ENCODE peak calls at places on chromosomes 6 and 20, in ten cellular contexts. H is heart right ventricle, Z is Caco-2, K is tibial artery, D is A549, X is adipocyte, F is cardiac muscle cell, V is adrenal gland, O is astrocyte, L is prostate gland. N is an unnamed sample. For H3K9me3, the result is how much of the 10 kb centered on the place peaks cover.

GRCh38 chr6:38039497-38039896 is 220.0 kb downstream of the ZFAND3 start:
- DNase-seq in H (no peak), Z (no peak), K (no peak), D (no peak), X (no peak), F (no peak), V (no peak), O (peak), L (no peak), N (no peak)

GRCh38 chr20:5900908-5901307 is 49.4 kb downstream of the TRMT6 start:
- DNase-seq in H (no peak), Z (no peak), K (no peak), D (no peak), X (no peak), F (no peak), V (no peak), O (no peak), L (no peak), N (no peak)

GRCh38 chr6:131682427-131682826 is 18.8 kb downstream of the OR2A4 start:
- DNase-seq in H (no peak), Z (no peak), K (no peak), D (peak), X (peak), F (no peak), V (no peak), O (no peak), L (no peak), N (no peak)

GRCh38 chr6:105282801-105283585 is 103.2 kb upstream of the POPDC3 start:
- DNase-seq in H (no peak), Z (no peak), K (no peak), D (no peak), X (no peak), F (no peak), V (no peak), O (no peak), L (no peak), N (no peak)

GRCh38 chr6:9056556-9056955 is 621.2 kb upstream of the SLC35B3 start:
- DNase-seq in H (no peak), Z (no peak), K (no peak), D (no peak), X (no peak), F (no peak), V (no peak), O (no peak), L (no peak), N (no peak)

GRCh38 chr6:169902604-169903003 is 151.2 kb downstream of the ERMARD start:
- DNase-seq in H (no peak), Z (no peak), K (no peak), D (no peak), X (no peak), F (no peak), V (no peak), O (no peak), L (no peak), N (no peak)

GRCh38 chr6:110543106-110543505 is 66.7 kb upstream of the SLC22A16 start:
- DNase-seq in H (peak), Z (no peak), K (no peak), D (no peak), X (no peak), F (no peak), V (no peak), O (no peak), L (peak), N (no peak)

GRCh38 chr20:43915209-43916072 is 789 bp downstream of the TOX2 start:
- DNase-seq in H (peak), Z (peak), K (no peak), D (no peak), X (peak), F (peak), V (no peak), O (peak), L (no peak), N (no peak)

GRCh38 chr6:2111162-2111677 is 134.2 kb downstream of the GMDS start:
- DNase-seq in H (no peak), Z (no peak), K (no peak), D (peak), X (peak), F (peak), V (no peak), O (peak), L (no peak), N (no peak)

GRCh38 chr6:134948708-134949107 is 1.2 kb downstream of the ALDH8A1 start:
- DNase-seq in H (no peak), Z (no peak), K (no peak), D (no peak), X (no peak), F (no peak), V (no peak), O (no peak), L (no peak), N (no peak)

GRCh38 chr6:83514877-83515466 is 2.6 kb downstream of the PRSS35 start:
- DNase-seq in H (no peak), Z (peak), K (no peak), D (peak), X (peak), F (peak), V (peak), O (peak), L (peak), N (peak)

GRCh38 chr6:21536280-21536766 is 57.2 kb upstream of the SOX4 start:
- DNase-seq in H (no peak), Z (no peak), K (no peak), D (no peak), X (no peak), F (no peak), V (no peak), O (no peak), L (no peak), N (no peak)

GRCh38 chr6:149306967-149307366 is 10.5 kb upstream of the TAB2 start:
- DNase-seq in H (no peak), Z (no peak), K (no peak), D (no peak), X (peak), F (peak), V (no peak), O (no peak), L (no peak), N (no peak)

GRCh38 chr20:16806886-16807285 is 58.7 kb downstream of the OTOR start:
- DNase-seq in H (no peak), Z (no peak), K (no peak), D (no peak), X (no peak), F (no peak), V (no peak), O (peak), L (no peak), N (no peak)

GRCh38 chr6:112911949-112912348 is 564.8 kb downstream of the RFPL4B start:
- DNase-seq in H (no peak), Z (no peak), K (no peak), D (no peak), X (peak), F (peak), V (no peak), O (peak), L (no peak), N (peak)

GRCh38 chr6:112906737-112907136 is 559.6 kb downstream of the RFPL4B start:
- DNase-seq in H (no peak), Z (no peak), K (no peak), D (no peak), X (peak), F (peak), V (no peak), O (peak), L (no peak), N (no peak)

GRCh38 chr6:112909781-112910180 is 562.7 kb downstream of the RFPL4B start:
- DNase-seq in H (no peak), Z (no peak), K (no peak), D (no peak), X (no peak), F (no peak), V (no peak), O (peak), L (no peak), N (no peak)

GRCh38 chr6:112910256-112910655 is 563.1 kb downstream of the RFPL4B start:
- DNase-seq in H (no peak), Z (no peak), K (no peak), D (no peak), X (peak), F (peak), V (no peak), O (peak), L (no peak), N (no peak)

DNA sequence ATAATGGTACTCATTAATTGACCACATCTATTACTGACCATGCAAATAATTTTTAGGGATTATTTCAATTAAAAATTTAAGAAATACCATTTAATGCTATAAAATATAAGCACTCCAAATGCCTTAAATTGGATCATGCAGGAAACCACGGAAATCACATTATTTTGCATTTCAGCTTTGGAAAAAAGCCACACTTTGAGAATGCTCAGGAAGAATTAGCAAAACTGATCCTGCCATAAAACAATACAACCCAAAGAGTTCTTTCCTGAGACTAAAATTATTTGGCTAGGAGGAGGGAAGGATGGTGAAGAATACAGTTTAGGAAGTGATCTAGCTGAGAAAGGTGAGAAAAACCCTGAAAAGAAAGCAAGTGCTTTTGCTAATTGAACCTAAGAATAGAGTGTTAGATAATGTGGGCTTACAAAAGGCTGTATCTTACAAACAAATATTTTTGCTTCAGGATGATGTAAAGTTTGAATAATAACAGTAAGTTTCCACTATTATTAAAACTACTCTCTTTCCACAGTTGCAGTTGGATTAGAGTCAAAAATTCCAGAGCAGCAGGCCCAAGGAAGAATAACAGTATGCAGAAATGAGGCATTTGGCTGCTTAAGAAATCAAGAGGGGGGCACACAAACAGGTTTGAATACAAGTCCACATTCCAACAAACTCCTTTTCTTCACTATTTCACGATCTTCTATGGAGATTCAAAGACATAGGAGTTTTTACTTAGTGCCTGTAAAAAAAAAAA is 565.4 kb downstream of the RFPL4B start:
- DNase-seq in H (no peak), Z (no peak), K (no peak), D (no peak), X (peak), F (peak), V (no peak), O (peak), L (no peak), N (peak)
- H3K9me3 ChIP-seq in H (under half), Z (under half), K (under half), D (under half), X (under half), F (under half), V (under half), O (under half), L (under half), N (under half)

DNA sequence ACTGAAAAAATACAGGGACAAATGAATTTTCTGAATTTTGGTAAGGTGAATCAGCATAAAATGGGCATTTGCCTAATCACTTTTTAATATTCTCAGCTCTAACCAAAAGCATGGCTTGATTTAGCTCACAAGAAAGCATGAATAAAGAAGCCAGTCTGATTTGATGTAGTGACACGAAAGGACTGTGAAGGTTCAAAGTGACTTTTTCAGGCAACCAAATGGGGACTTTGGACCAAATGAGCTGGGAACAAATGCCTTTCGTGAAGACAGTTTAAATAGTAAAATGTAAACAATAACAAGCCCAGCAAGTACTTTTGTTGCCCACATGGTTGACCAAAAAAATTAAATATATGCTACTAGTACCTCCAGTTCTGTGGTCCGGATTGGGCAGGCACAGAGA is 12.9 kb upstream of the CBLN4 start:
- DNase-seq in H (no peak), Z (no peak), K (no peak), D (no peak), X (no peak), F (no peak), V (no peak), O (no peak), L (no peak), N (no peak)
- H3K9me3 ChIP-seq in H (under half), Z (under half), K (under half), D (under half), X (under half), F (under half), V (under half), O (under half), L (under half), N (under half)

GRCh38 chr6:168384045-168385038 is 56.6 kb upstream of the SMOC2 start:
- DNase-seq in H (no peak), Z (no peak), K (no peak), D (no peak), X (no peak), F (peak), V (no peak), O (no peak), L (no peak), N (no peak)
- H3K9me3 ChIP-seq in H (under half), Z (under half), K (under half), D (under half), X (under half), F (under half), V (under half), O (under half), L (under half), N (under half)

GRCh38 chr6:167668019-167668753 is 158.5 kb upstream of the AFDN start:
- DNase-seq in H (no peak), Z (peak), K (no peak), D (no peak), X (no peak), F (no peak), V (peak), O (no peak), L (no peak), N (no peak)

GRCh38 chr6:167666571-167667203 is 160.0 kb upstream of the AFDN start:
- DNase-seq in H (no peak), Z (no peak), K (no peak), D (no peak), X (no peak), F (no peak), V (no peak), O (no peak), L (no peak), N (no peak)

GRCh38 chr6:167668754-167669552 is 157.8 kb upstream of the AFDN start:
- DNase-seq in H (no peak), Z (no peak), K (no peak), D (no peak), X (no peak), F (no peak), V (no peak), O (no peak), L (no peak), N (no peak)

GRCh38 chr6:167665698-167666380 is 160.9 kb upstream of the AFDN start:
- DNase-seq in H (no peak), Z (no peak), K (no peak), D (no peak), X (no peak), F (no peak), V (no peak), O (no peak), L (no peak), N (no peak)

DNA sequence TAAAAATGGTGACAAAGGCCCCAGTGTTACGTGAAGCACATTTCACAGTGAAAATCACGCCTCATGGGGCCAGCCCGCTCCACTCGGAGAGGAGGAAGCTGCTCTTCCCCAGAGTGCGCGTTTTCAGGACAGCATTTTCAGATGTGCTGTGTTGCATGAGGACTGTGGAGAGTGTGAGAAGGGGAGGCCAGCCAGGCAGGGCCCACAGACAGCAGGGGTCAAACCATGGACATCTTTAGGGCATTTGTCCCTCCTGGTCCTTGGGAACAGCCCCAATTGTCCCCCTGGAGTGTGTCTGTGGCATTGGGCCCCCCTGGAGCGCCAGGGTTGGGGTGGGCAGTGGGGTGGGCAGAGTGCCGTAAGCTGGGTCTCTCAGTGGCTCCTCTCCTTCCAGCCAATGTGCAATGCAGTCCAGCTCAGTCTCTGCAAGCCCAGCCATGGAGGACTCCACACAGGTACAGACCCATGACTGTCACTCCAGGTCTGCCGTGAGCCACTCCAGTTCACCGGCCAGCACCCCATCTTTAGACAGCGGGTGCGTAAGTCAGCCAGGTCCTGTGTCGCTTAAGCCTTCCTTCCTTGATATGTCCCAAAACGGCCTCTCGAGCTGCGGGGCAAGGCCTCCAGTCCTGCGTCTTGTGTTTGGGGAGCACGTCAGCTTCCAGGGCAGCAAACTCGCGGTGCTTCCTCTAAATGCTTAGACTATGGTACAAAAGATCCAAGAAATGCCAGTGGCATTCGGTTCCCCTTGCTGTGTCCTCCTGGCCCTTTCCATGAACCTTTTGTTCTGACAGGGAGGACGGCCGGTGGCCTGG is 159.3 kb upstream of the AFDN start:
- DNase-seq in H (no peak), Z (no peak), K (no peak), D (no peak), X (no peak), F (no peak), V (no peak), O (no peak), L (no peak), N (no peak)
- H3K9me3 ChIP-seq in H (under half), Z (under half), K (under half), D (under half), X (under half), F (under half), V (under half), O (under half), L (under half), N (under half)

N was measured in A673.